ENCODE peak calls at places on chromosomes 7 and 10, in seven cellular contexts. S is stomach, L is GM13976, O is GM23338, R is AG04449, Y is nephron progenitor cell, V is fibroblast of the aortic adventitia. P is an unnamed sample.

GRCh38 chr7:11472646-11473045 is 359.4 kb downstream of the THSD7A start:
- DNase-seq in S (no peak), L (no peak), O (no peak), R (no peak), Y (no peak), V (no peak), P (no peak)

GRCh38 chr10:35000936-35001335 is 89.2 kb downstream of the CUL2 start:
- DNase-seq in S (no peak), L (no peak), O (peak), R (no peak), Y (no peak), V (peak), P (no peak)

GRCh38 chr10:102120987-102121738 is 995 bp upstream of the LDB1 start:
- DNase-seq in S (peak), L (no peak), O (peak), R (no peak), Y (peak), V (peak), P (peak)

GRCh38 chr7:70133291-70133690 is 535.0 kb downstream of the AUTS2 start:
- DNase-seq in S (no peak), L (no peak), O (no peak), R (no peak), Y (no peak), V (no peak), P (no peak)

GRCh38 chr7:102306916-102307677 is 20.4 kb downstream of the SH2B2 start:
- DNase-seq in S (peak), L (peak), O (peak), R (no peak), Y (peak), V (no peak), P (no peak)

GRCh38 chr10:34804306-34804705 is 10.8 kb downstream of the PARD3 start:
- DNase-seq in S (no peak), L (no peak), O (no peak), R (no peak), Y (no peak), V (no peak), P (no peak)

GRCh38 chr10:30459283-30459682 is 25.3 kb downstream of the MAP3K8 start:
- DNase-seq in S (no peak), L (no peak), O (peak), R (no peak), Y (no peak), V (no peak), P (no peak)

GRCh38 chr10:91316486-91316885 is 93.7 kb upstream of the HECTD2 start:
- DNase-seq in S (no peak), L (no peak), O (no peak), R (no peak), Y (no peak), V (no peak), P (no peak)

GRCh38 chr10:96618648-96619047 is 31.8 kb upstream of the TM9SF3 start:
- DNase-seq in S (peak), L (no peak), O (no peak), R (no peak), Y (no peak), V (peak), P (no peak)

GRCh38 chr7:149772821-149773425 is 465 bp downstream of the ZNF467 start:
- DNase-seq in S (peak), L (no peak), O (peak), R (no peak), Y (peak), V (no peak), P (no peak)

GRCh38 chr10:12350167-12350872 is 973 bp downstream of the CAMK1D start:
- DNase-seq in S (no peak), L (peak), O (peak), R (no peak), Y (peak), V (peak), P (no peak)

GRCh38 chr7:33639552-33640197 is 265.7 kb upstream of the BMPER start:
- DNase-seq in S (no peak), L (no peak), O (no peak), R (no peak), Y (no peak), V (peak), P (peak)

GRCh38 chr7:1642291-1642728 is 27.8 kb upstream of the ELFN1 start:
- DNase-seq in S (no peak), L (no peak), O (no peak), R (no peak), Y (peak), V (no peak), P (no peak)

GRCh38 chr7:80907141-80907601 is 11.7 kb downstream of the SEMA3C start:
- DNase-seq in S (no peak), L (no peak), O (no peak), R (no peak), Y (no peak), V (no peak), P (no peak)

GRCh38 chr7:142345817-142346216 is 88.0 kb upstream of the PRSS58 start:
- DNase-seq in S (no peak), L (no peak), O (no peak), R (no peak), Y (no peak), V (no peak), P (no peak)

GRCh38 chr7:44581426-44581906 is 565 bp downstream of the TMED4 start:
- DNase-seq in S (peak), L (peak), O (peak), R (no peak), Y (no peak), V (no peak), P (no peak)

GRCh38 chr7:32462966-32463365 is 27.2 kb downstream of the LSM5 start:
- DNase-seq in S (no peak), L (no peak), O (no peak), R (no peak), Y (no peak), V (no peak), P (no peak)

GRCh38 chr7:149432121-149432691 is 28.7 kb downstream of the ZNF777 start:
- DNase-seq in S (no peak), L (no peak), O (peak), R (no peak), Y (no peak), V (no peak), P (no peak)

GRCh38 chr10:110867807-110868465 is 3.8 kb upstream of the PDCD4 start:
- DNase-seq in S (no peak), L (no peak), O (no peak), R (no peak), Y (no peak), V (no peak), P (no peak)

GRCh38 chr7:44966731-44967538 is 11.9 kb downstream of the MYO1G start:
- DNase-seq in S (no peak), L (no peak), O (no peak), R (no peak), Y (no peak), V (no peak), P (no peak)

GRCh38 chr10:11909618-11910017 is 86.5 kb downstream of the PROSER2 start:
- DNase-seq in S (no peak), L (no peak), O (no peak), R (no peak), Y (no peak), V (no peak), P (no peak)

GRCh38 chr10:22606164-22606614 is 108.2 kb downstream of the PIP4K2A start:
- DNase-seq in S (no peak), L (peak), O (no peak), R (no peak), Y (no peak), V (no peak), P (no peak)

GRCh38 chr10:1074063-1074747 is 18.0 kb downstream of the WDR37 start:
- DNase-seq in S (no peak), L (no peak), O (peak), R (no peak), Y (no peak), V (no peak), P (no peak)
- TF ChIP-seq CTCF in S (no peak), L (peak), O (peak), R (no peak), Y (no peak), V (no peak), P (no peak)

GRCh38 chr7:140079121-140079536 is 16.4 kb upstream of the PARP12 start:
- DNase-seq in S (no peak), L (no peak), O (peak), R (peak), Y (peak), V (peak), P (no peak)
- TF ChIP-seq CTCF in S (no peak), L (no peak), O (peak), R (no peak), Y (peak), V (peak), P (peak)

DNA sequence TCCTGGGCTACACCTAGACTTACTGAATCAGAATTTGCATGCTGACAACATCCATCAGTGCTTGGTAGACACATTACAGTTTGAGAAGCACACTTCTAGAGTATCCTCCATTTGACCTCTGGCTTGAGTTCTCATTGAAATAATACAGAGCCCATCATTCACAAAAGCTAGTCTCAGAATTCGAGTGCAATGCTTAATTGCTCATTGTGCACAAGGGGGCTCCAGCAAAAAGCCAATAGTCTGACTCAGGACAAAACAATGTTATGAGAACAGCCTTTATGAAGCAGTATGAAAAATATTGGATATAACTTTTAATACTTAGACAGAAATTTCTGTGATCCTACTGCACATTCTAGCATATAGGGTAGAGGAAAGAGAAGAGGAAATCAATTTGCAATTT is 105.7 kb upstream of the ANK3 start:
- DNase-seq in S (no peak), L (no peak), O (no peak), R (no peak), Y (no peak), V (peak), P (no peak)
- TF ChIP-seq CTCF in S (no peak), L (no peak), O (no peak), R (peak), Y (no peak), V (peak), P (no peak)

DNA sequence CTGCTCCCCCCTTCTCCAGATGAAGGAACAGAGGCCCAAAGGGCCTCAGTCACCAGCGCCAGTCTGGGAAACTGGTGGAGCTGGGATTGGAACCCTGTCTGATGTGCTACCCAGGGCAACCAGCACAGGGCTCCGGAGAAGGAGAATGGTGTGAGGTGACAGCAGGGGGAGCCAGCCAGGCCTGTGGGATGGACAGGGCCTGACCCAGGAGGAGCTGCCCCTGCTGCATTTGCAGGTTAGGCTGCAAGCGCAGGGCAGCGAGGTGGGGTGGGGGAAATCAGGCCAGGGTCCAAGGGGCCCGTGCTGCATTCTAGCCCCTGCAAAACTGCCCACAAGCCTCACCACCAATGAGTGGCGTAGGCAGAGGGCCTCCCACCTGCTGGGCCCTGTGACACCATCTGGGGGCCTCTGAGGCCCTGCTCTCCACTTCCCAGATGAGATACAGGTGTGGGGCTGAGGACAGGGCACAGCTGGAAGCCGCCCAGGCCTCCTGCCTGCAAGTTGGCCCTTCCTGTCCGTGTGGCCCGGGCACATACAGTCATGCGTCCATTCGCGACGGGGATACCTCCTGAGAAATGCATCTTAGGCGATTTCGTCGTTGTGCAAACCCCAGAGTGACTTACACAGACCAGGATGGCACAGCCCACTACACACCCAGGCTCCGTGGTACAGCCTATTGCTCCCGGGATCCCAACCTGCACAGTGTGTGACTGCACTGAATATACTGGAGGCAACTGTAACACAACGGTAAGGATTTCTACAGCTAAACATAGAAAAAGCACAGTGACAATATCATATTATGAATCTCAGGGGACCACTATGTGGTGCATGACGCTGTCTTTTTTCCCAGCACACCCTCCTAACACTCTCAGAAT is 45.2 kb downstream of the RASGEF1A start:
- DNase-seq in S (no peak), L (no peak), O (peak), R (no peak), Y (peak), V (no peak), P (no peak)
- TF ChIP-seq CTCF in S (no peak), L (peak), O (peak), R (peak), Y (peak), V (no peak), P (no peak)

DNA sequence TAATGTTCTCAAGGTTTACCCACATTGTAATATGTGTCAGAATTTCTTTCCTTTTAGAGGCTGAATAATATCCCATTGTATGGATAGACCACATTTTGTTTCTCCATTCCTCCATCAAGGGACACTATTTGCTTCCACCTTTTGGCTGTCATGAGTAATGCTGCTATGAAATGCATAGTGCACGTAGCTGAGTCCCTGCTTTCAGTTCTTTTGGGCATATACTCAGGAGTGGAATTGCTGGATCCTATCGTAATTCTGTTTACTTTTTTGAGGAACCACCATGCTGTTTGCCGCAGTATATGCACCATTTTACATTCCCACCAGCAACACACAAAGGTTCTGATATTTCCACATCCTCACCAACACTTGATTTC is 60.0 kb downstream of the PRF1 start:
- DNase-seq in S (no peak), L (no peak), O (no peak), R (no peak), Y (no peak), V (peak), P (no peak)
- TF ChIP-seq CTCF in S (no peak), L (no peak), O (no peak), R (peak), Y (no peak), V (peak), P (peak)

P was measured in AG09319.